ENCODE peak calls at places on chromosome 14, in eight cellular contexts. Y is astrocyte of the spinal cord, W is Peyer's patch, S is prostate gland, L is brain microvascular endothelial cell, O is body of pancreas, U is fibroblast of pulmonary artery, X is heart left ventricle. T is an unnamed sample.

GRCh38 chr14:105914738-105915385 is 388.5 kb downstream of the TMEM121 start:
- DNase-seq in Y (no peak), W (no peak), S (no peak), L (no peak), O (no peak), U (no peak), X (no peak), T (no peak)

GRCh38 chr14:64293976-64294671 is at the start of gene ESR2:
- DNase-seq in Y (peak; percentile 51), W (peak; percentile 75), S (no peak), L (peak; percentile 22), O (peak; percentile 45), U (peak; percentile 50), X (peak; percentile 11), T (peak; percentile 53)

GRCh38 chr14:53306926-53307325 is 153.8 kb upstream of the DDHD1 start:
- DNase-seq in Y (peak; percentile 63), W (no peak), S (no peak), L (peak; percentile 15), O (no peak), U (peak; percentile 33), X (peak; percentile 13), T (peak; percentile 83)

GRCh38 chr14:55610717-55611370 is 30.8 kb downstream of the KTN1 start:
- DNase-seq in Y (no peak), W (no peak), S (no peak), L (no peak), O (no peak), U (no peak), X (no peak), T (no peak)

GRCh38 chr14:22691171-22691570 is 47.0 kb upstream of the OR6J1 start:
- DNase-seq in Y (peak; percentile 69), W (no peak), S (no peak), L (peak; percentile 73), O (no peak), U (peak; percentile 66), X (no peak), T (peak; percentile 75)

GRCh38 chr14:71702799-71703198 is 229.4 kb upstream of the RGS6 start:
- DNase-seq in Y (no peak), W (no peak), S (no peak), L (no peak), O (no peak), U (no peak), X (no peak), T (peak; percentile 41)

GRCh38 chr14:69992564-69992963 is 113.3 kb downstream of the SMOC1 start:
- DNase-seq in Y (no peak), W (no peak), S (no peak), L (no peak), O (no peak), U (no peak), X (no peak), T (no peak)

GRCh38 chr14:60861545-60862147 is 119.2 kb downstream of the TRMT5 start:
- DNase-seq in Y (no peak), W (no peak), S (no peak), L (no peak), O (no peak), U (no peak), X (no peak), T (no peak)

GRCh38 chr14:58633831-58634230 is 3.9 kb upstream of the DACT1 start:
- DNase-seq in Y (peak; percentile 29), W (no peak), S (no peak), L (no peak), O (no peak), U (peak; percentile 21), X (no peak), T (no peak)

GRCh38 chr14:100546051-100546443 is 41.2 kb downstream of the BEGAIN start:
- DNase-seq in Y (no peak), W (no peak), S (no peak), L (no peak), O (no peak), U (no peak), X (no peak), T (no peak)

GRCh38 chr14:52071675-52072074 is 2.8 kb upstream of the NID2 start:
- DNase-seq in Y (no peak), W (no peak), S (no peak), L (peak; percentile 48), O (no peak), U (peak; percentile 76), X (no peak), T (no peak)
- TF ChIP-seq CTCF in Y (no peak), W (peak; percentile 7), S (no peak), L (peak; percentile 56), O (peak; percentile 30), U (peak; percentile 48), X (no peak), T (peak; percentile 21)

GRCh38 chr14:101844219-101844618 is 82.7 kb downstream of the PPP2R5C start:
- DNase-seq in Y (no peak), W (peak; percentile 59), S (no peak), L (no peak), O (peak; percentile 52), U (no peak), X (peak; percentile 63), T (no peak)
- H3K4me3 ChIP-seq in Y (no peak overlapping the region), W (no peak overlapping the region), S (no peak overlapping the region), L (no peak overlapping the region), O (no peak overlapping the region), U (no peak overlapping the region), X (no peak overlapping the region), T (no peak overlapping the region)

DNA sequence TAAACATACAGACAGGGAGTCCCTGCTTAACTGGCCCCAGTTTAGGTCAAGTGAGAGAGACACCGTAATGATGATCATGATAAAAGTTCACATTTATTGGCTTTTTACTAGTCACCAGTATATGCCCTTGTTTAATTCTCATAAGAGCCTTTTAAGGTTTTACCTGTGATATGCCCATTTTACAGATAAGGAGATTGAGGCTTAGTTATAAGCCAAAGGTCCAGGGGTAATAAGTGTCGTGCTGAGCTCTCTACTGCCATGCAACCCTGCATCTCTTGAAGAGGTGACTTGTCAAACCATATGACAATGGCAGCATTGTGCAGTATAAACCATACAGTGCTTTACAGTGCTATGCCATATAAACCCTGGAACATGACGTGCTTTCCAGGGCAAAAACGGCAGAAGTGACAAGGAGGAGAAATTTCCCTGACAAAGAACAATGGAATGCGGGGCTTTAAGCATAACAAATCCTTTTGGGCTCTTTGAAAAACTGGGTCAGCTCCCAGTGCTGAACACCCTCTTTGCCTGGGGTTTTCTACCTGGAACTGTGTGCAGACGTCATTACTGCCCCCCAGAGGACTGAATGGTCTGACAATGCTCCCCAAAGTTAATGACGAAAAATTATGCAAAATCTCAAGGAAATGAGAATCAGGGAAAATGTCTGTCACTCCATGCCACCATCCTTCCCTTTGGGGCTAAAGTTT is 59.7 kb upstream of the C14orf132 start:
- DNase-seq in Y (no peak), W (no peak), S (no peak), L (no peak), O (peak; percentile 8), U (no peak), X (no peak), T (no peak)
- TF ChIP-seq CTCF in Y (peak; percentile 3), W (no peak), S (no peak), L (no peak), O (no peak), U (no peak), X (no peak), T (no peak)

GRCh38 chr14:94882401-94882800 is 112.5 kb upstream of the GSC start:
- DNase-seq in Y (no peak), W (no peak), S (no peak), L (no peak), O (no peak), U (no peak), X (no peak), T (no peak)
- H3K4me3 ChIP-seq in Y (no peak overlapping the region), W (no peak overlapping the region), S (no peak overlapping the region), L (no peak overlapping the region), O (no peak overlapping the region), U (no peak overlapping the region), X (no peak overlapping the region), T (no peak overlapping the region)

DNA sequence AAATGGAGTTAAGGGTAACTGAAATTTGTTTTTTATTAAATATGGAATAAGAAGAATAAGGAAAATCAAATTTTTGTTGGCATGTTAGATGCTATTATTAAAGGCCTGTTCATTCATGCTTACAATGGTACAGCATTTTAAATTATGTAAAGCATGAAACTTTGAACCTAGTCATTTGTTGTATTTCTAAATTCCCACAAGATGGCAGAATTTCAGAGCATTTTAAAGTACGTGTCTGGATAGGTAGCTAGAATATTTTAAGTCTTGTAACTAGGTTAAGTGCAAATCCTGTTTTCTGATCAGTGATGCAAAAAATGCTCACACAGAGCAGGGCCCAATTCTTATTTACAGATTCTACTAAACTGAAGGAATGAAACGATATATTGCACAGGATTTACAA is 585.6 kb upstream of the MIS18BP1 start:
- DNase-seq in Y (peak; percentile 0), W (no peak), S (no peak), L (no peak), O (no peak), U (no peak), X (no peak), T (no peak)
- TF ChIP-seq CTCF in Y (no peak), W (no peak), S (no peak), L (no peak), O (no peak), U (no peak), X (no peak), T (peak; percentile 5)

GRCh38 chr14:77707355-77707723 is 484 bp downstream of the ALKBH1 start:
- DNase-seq in Y (peak; percentile 43), W (peak; percentile 70), S (peak; percentile 36), L (peak; percentile 24), O (peak; percentile 13), U (peak; percentile 41), X (peak; percentile 13), T (peak; percentile 39)

GRCh38 chr14:77707724-77708408 is at the start of the genes ALKBH1 and SLIRP:
- DNase-seq in Y (peak; percentile 80), W (peak; percentile 95), S (peak; percentile 79), L (peak; percentile 74), O (peak; percentile 87), U (peak; percentile 78), X (peak; percentile 88), T (peak; percentile 74)

GRCh38 chr14:77709412-77709811 is 1.5 kb downstream of the SLIRP start:
- DNase-seq in Y (no peak), W (no peak), S (no peak), L (no peak), O (no peak), U (no peak), X (no peak), T (no peak)

GRCh38 chr14:77710364-77710763 is 2.5 kb downstream of the SLIRP start:
- DNase-seq in Y (no peak), W (no peak), S (no peak), L (no peak), O (no peak), U (no peak), X (no peak), T (no peak)

DNA sequence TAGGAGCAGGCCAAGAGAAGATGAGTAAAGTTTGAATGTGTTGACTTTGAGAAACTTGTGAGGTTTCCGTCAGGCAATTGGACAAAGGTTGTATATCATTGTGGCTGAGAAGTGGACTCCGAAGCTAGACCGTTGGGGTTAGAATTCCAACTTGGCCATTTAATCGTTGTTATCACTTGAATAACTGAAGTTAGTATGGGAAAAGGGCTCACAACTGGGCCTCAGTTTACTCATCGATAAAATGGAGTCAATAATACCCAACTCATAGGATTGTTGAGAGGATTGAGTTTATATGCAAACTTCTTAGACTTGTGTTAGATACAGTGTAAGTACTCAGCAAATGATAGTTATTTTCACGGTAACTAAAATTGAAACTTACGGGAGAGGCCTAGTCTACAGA is 846 bp downstream of the SLIRP start:
- DNase-seq in Y (no peak), W (no peak), S (no peak), L (no peak), O (no peak), U (no peak), X (no peak), T (no peak)
- H3K4me3 ChIP-seq in Y (peak overlapping the region; percentile 94), W (peak overlapping the region; percentile 69), S (peak overlapping the region; percentile 74), L (peak overlapping the region; percentile 98), O (peak overlapping the region; percentile 96), U (peak overlapping the region; percentile 84), X (peak overlapping the region; percentile 91), T (peak overlapping the region; percentile 84)

GRCh38 chr14:38256358-38256840 is 506 bp upstream of the CLEC14A start:
- DNase-seq in Y (peak; percentile 36), W (no peak), S (no peak), L (peak; percentile 22), O (peak; percentile 8), U (peak; percentile 97), X (no peak), T (no peak)
- TF ChIP-seq CTCF in Y (peak; percentile 16), W (no peak), S (no peak), L (no peak), O (no peak), U (peak; percentile 53), X (peak; percentile 19), T (no peak)